ENCODE peak calls at places on chromosome 3, in ten cellular contexts. V is neural progenitor cell; A is activated CD8-positive, alpha-beta memory T cell treated with anti-CD3 and anti-CD28 coated beads for 1 hour; P is amniotic epithelial cell; J is RCC 7860; X is naive B cell; L is ecto neural progenitor cell; C is GM23248; N is type B pancreatic cell; S is G401. H is an unnamed sample.

GRCh38 chr3:71891483-71891882 is 106.5 kb upstream of the PROK2 start:
- DNase-seq in C (peak; percentile 33), L (peak; percentile 16), V (no peak), S (no peak), J (no peak), N (no peak), A (no peak), P (no peak), X (no peak), H (no peak)

GRCh38 chr3:184676927-184677326 is 34.9 kb downstream of the MAGEF1 start:
- DNase-seq in J (no peak), C (no peak), A (no peak), V (no peak), N (no peak), S (no peak), P (no peak), L (no peak), X (peak; percentile 69), H (no peak)

GRCh38 chr3:194727435-194728128 is 41.9 kb downstream of the FAM43A start:
- DNase-seq in S (no peak), N (no peak), L (no peak), V (no peak), A (no peak), C (peak; percentile 15), X (no peak), J (no peak), P (peak; percentile 11), H (no peak)

GRCh38 chr3:135966349-135966695 is 794 bp downstream of the PPP2R3A start:
- DNase-seq in A (no peak), C (no peak), V (peak; percentile 73), N (peak; percentile 79), L (no peak), X (peak; percentile 1), S (no peak), J (no peak), P (peak; percentile 36), H (peak; percentile 34)

GRCh38 chr3:76370749-76371148 is 585.4 kb upstream of the ZNF717 start:
- DNase-seq in N (no peak), S (no peak), P (peak; percentile 15), V (no peak), C (no peak), X (no peak), A (no peak), L (no peak), J (no peak), H (no peak)

GRCh38 chr3:183428140-183429023 is at the start of gene MCF2L2:
- DNase-seq in P (no peak), J (no peak), V (peak; percentile 87), A (peak; percentile 26), N (peak; percentile 73), S (peak; percentile 72), C (peak; percentile 64), X (peak; percentile 56), L (peak; percentile 77), H (peak; percentile 18)

GRCh38 chr3:179321585-179322322 is 1.1 kb upstream of the ZNF639 start:
- DNase-seq in S (peak; percentile 64), P (peak; percentile 45), A (no peak), V (peak; percentile 42), J (peak; percentile 13), X (no peak), C (peak; percentile 78), N (no peak), L (no peak), H (peak; percentile 59)

GRCh38 chr3:56590814-56591213 is 33.8 kb downstream of the CCDC66 start:
- DNase-seq in S (no peak), C (peak; percentile 3), L (no peak), N (no peak), A (no peak), P (peak; percentile 32), J (no peak), V (no peak), X (no peak), H (peak; percentile 12)

GRCh38 chr3:48018841-48019240 is 2.6 kb upstream of the MAP4 start:
- DNase-seq in N (no peak), L (no peak), C (peak; percentile 72), J (peak; percentile 44), V (no peak), S (no peak), A (no peak), X (no peak), P (peak; percentile 90), H (peak; percentile 63)

GRCh38 chr3:171849632-171850323 is 6.6 kb downstream of the TMEM212 start:
- DNase-seq in J (no peak), V (no peak), S (no peak), N (no peak), P (peak; percentile 64), C (no peak), X (no peak), A (no peak), L (no peak), H (no peak)

GRCh38 chr3:134517796-134518195 is 31.9 kb downstream of the CEP63 start:
- DNase-seq in X (no peak), J (no peak), V (no peak), A (no peak), L (no peak), P (no peak), C (peak; percentile 46), N (no peak), S (no peak), H (peak; percentile 55)

GRCh38 chr3:194549853-194550252 is 63.1 kb upstream of the ATP13A3 start:
- DNase-seq in N (no peak), P (no peak), C (no peak), A (no peak), S (no peak), X (no peak), V (no peak), L (no peak), J (no peak), H (no peak)

GRCh38 chr3:139561959-139562676 is 22.6 kb upstream of the RBP1 start:
- DNase-seq in C (peak; percentile 55), L (peak; percentile 63), S (no peak), N (no peak), V (peak; percentile 72), J (no peak), A (no peak), P (peak; percentile 12), X (no peak), H (peak; percentile 54)

GRCh38 chr3:97738761-97739160 is 25.8 kb upstream of the ARL6 start:
- DNase-seq in C (no peak), S (no peak), V (no peak), A (no peak), J (no peak), P (no peak), X (no peak), L (no peak), N (no peak), H (no peak)

GRCh38 chr3:138187296-138188012 is at the start of gene ARMC8:
- DNase-seq in V (peak; percentile 82), C (peak; percentile 88), A (peak; percentile 27), J (no peak), S (no peak), P (peak; percentile 78), L (peak; percentile 88), X (no peak), N (peak; percentile 77), H (peak; percentile 91)

GRCh38 chr3:102471001-102471400 is 36.2 kb downstream of the ZPLD1 start:
- DNase-seq in X (no peak), C (no peak), N (no peak), L (no peak), V (peak; percentile 7), A (no peak), J (no peak), S (no peak), P (no peak), H (no peak)

GRCh38 chr3:36901588-36901987 is 43.3 kb downstream of the TRANK1 start:
- DNase-seq in P (no peak), C (no peak), S (no peak), L (no peak), J (no peak), V (no peak), N (no peak), A (no peak), X (no peak), H (no peak)

GRCh38 chr3:67006460-67006859 is 8.4 kb downstream of the KBTBD8 start:
- DNase-seq in S (no peak), J (no peak), L (no peak), N (no peak), P (peak; percentile 76), C (no peak), V (no peak), A (no peak), X (no peak), H (peak; percentile 30)